ENCODE peak calls at places on chromosomes 3 and 15, in nine cellular contexts. One of them, this sample, is unnamed.

GRCh38 chr15:98043160-98044059 is 82.9 kb downstream of the ARRDC4 start:
- DNase-seq in body of pancreas: peak; percentile 16
- DNase-seq in CD4-positive, alpha-beta T cell: no peak
- DNase-seq in uterus: no peak
- DNase-seq in ovary: no peak
- DNase-seq in neural progenitor cell: no peak
- DNase-seq in ascending aorta: no peak
- DNase-seq in endothelial cell of umbilical vein: no peak
- DNase-seq in heart left ventricle: no peak
- DNase-seq in this sample: peak; percentile 43

GRCh38 chr15:77609558-77609957 is 23.2 kb downstream of the LINGO1 start:
- DNase-seq in endothelial cell of umbilical vein: no peak
- DNase-seq in ascending aorta: no peak
- DNase-seq in heart left ventricle: no peak
- DNase-seq in CD4-positive, alpha-beta T cell: no peak
- DNase-seq in neural progenitor cell: no peak
- DNase-seq in body of pancreas: no peak
- DNase-seq in uterus: no peak
- DNase-seq in ovary: no peak
- DNase-seq in this sample: no peak

GRCh38 chr3:188362405-188362831 is 208.5 kb downstream of the LPP start:
- DNase-seq in heart left ventricle: no peak
- DNase-seq in endothelial cell of umbilical vein: peak; percentile 84
- DNase-seq in CD4-positive, alpha-beta T cell: no peak
- DNase-seq in neural progenitor cell: no peak
- DNase-seq in uterus: peak; percentile 39
- DNase-seq in ovary: no peak
- DNase-seq in ascending aorta: no peak
- DNase-seq in body of pancreas: peak; percentile 28
- DNase-seq in this sample: no peak

GRCh38 chr3:139358857-139359562 is 15.2 kb downstream of the MRPS22 start:
- DNase-seq in body of pancreas: no peak
- DNase-seq in heart left ventricle: no peak
- DNase-seq in endothelial cell of umbilical vein: no peak
- DNase-seq in uterus: no peak
- DNase-seq in CD4-positive, alpha-beta T cell: no peak
- DNase-seq in ascending aorta: no peak
- DNase-seq in ovary: no peak
- DNase-seq in neural progenitor cell: peak; percentile 78
- DNase-seq in this sample: no peak

GRCh38 chr3:146682176-146682575 is 77.0 kb upstream of the PLSCR5 start:
- DNase-seq in uterus: no peak
- DNase-seq in heart left ventricle: no peak
- DNase-seq in endothelial cell of umbilical vein: no peak
- DNase-seq in ascending aorta: no peak
- DNase-seq in neural progenitor cell: no peak
- DNase-seq in ovary: no peak
- DNase-seq in CD4-positive, alpha-beta T cell: no peak
- DNase-seq in body of pancreas: no peak
- DNase-seq in this sample: no peak

GRCh38 chr3:161913786-161914389 is 417.3 kb downstream of the OTOL1 start:
- DNase-seq in heart left ventricle: no peak
- DNase-seq in ascending aorta: no peak
- DNase-seq in neural progenitor cell: no peak
- DNase-seq in CD4-positive, alpha-beta T cell: no peak
- DNase-seq in ovary: no peak
- DNase-seq in endothelial cell of umbilical vein: no peak
- DNase-seq in body of pancreas: no peak
- DNase-seq in uterus: no peak
- DNase-seq in this sample: no peak

GRCh38 chr3:72487078-72487765 is 361.0 kb downstream of the SHQ1 start:
- DNase-seq in neural progenitor cell: no peak
- DNase-seq in ovary: peak; percentile 20
- DNase-seq in CD4-positive, alpha-beta T cell: no peak
- DNase-seq in endothelial cell of umbilical vein: peak; percentile 45
- DNase-seq in ascending aorta: peak; percentile 33
- DNase-seq in uterus: peak; percentile 57
- DNase-seq in body of pancreas: peak; percentile 64
- DNase-seq in heart left ventricle: peak; percentile 48
- DNase-seq in this sample: no peak

GRCh38 chr3:102673271-102674115 is 238.7 kb downstream of the ZPLD1 start:
- DNase-seq in body of pancreas: peak; percentile 68
- DNase-seq in neural progenitor cell: peak; percentile 85
- DNase-seq in uterus: peak; percentile 18
- DNase-seq in heart left ventricle: peak; percentile 51
- DNase-seq in ovary: peak; percentile 65
- DNase-seq in endothelial cell of umbilical vein: peak; percentile 53
- DNase-seq in CD4-positive, alpha-beta T cell: peak; percentile 40
- DNase-seq in ascending aorta: no peak
- DNase-seq in this sample: peak; percentile 71

GRCh38 chr15:74664028-74664616 is 31.7 kb downstream of the EDC3 start:
- DNase-seq in uterus: peak; percentile 33
- DNase-seq in heart left ventricle: peak; percentile 56
- DNase-seq in body of pancreas: peak; percentile 69
- DNase-seq in endothelial cell of umbilical vein: peak; percentile 88
- DNase-seq in ascending aorta: no peak
- DNase-seq in neural progenitor cell: no peak
- DNase-seq in CD4-positive, alpha-beta T cell: no peak
- DNase-seq in ovary: no peak
- DNase-seq in this sample: no peak

GRCh38 chr3:156781310-156782230 is 44.6 kb upstream of the LEKR1 start:
- DNase-seq in neural progenitor cell: no peak
- DNase-seq in endothelial cell of umbilical vein: peak; percentile 52
- DNase-seq in ascending aorta: no peak
- DNase-seq in uterus: no peak
- DNase-seq in body of pancreas: no peak
- DNase-seq in ovary: no peak
- DNase-seq in heart left ventricle: no peak
- DNase-seq in CD4-positive, alpha-beta T cell: no peak
- DNase-seq in this sample: no peak

GRCh38 chr15:66707310-66708160 is 5.5 kb downstream of the SMAD6 start:
- DNase-seq in uterus: peak; percentile 61
- DNase-seq in ovary: peak; percentile 57
- DNase-seq in ascending aorta: no peak
- DNase-seq in neural progenitor cell: peak; percentile 88
- DNase-seq in CD4-positive, alpha-beta T cell: no peak
- DNase-seq in endothelial cell of umbilical vein: peak; percentile 54
- DNase-seq in heart left ventricle: peak; percentile 53
- DNase-seq in body of pancreas: peak; percentile 63
- DNase-seq in this sample: no peak

GRCh38 chr3:71128951-71129350 is 454.6 kb downstream of the FOXP1 start:
- DNase-seq in CD4-positive, alpha-beta T cell: no peak
- DNase-seq in ascending aorta: no peak
- DNase-seq in body of pancreas: no peak
- DNase-seq in neural progenitor cell: no peak
- DNase-seq in uterus: no peak
- DNase-seq in ovary: no peak
- DNase-seq in heart left ventricle: no peak
- DNase-seq in endothelial cell of umbilical vein: peak; percentile 89
- DNase-seq in this sample: no peak

GRCh38 chr15:60530168-60530567 is 51.2 kb upstream of the ICE2 start:
- DNase-seq in ascending aorta: no peak
- DNase-seq in CD4-positive, alpha-beta T cell: no peak
- DNase-seq in neural progenitor cell: no peak
- DNase-seq in body of pancreas: no peak
- DNase-seq in ovary: no peak
- DNase-seq in uterus: no peak
- DNase-seq in endothelial cell of umbilical vein: no peak
- DNase-seq in heart left ventricle: no peak
- DNase-seq in this sample: no peak

GRCh38 chr15:71761649-71762048 is 48.7 kb upstream of the NR2E3 start:
- DNase-seq in neural progenitor cell: no peak
- DNase-seq in ovary: no peak
- DNase-seq in body of pancreas: no peak
- DNase-seq in CD4-positive, alpha-beta T cell: no peak
- DNase-seq in heart left ventricle: peak; percentile 79
- DNase-seq in endothelial cell of umbilical vein: peak; percentile 84
- DNase-seq in uterus: no peak
- DNase-seq in ascending aorta: no peak
- DNase-seq in this sample: no peak

GRCh38 chr3:98807011-98807410 is 43.9 kb downstream of the ST3GAL6 start:
- DNase-seq in ascending aorta: no peak
- DNase-seq in ovary: no peak
- DNase-seq in heart left ventricle: no peak
- DNase-seq in uterus: no peak
- DNase-seq in CD4-positive, alpha-beta T cell: no peak
- DNase-seq in endothelial cell of umbilical vein: no peak
- DNase-seq in body of pancreas: no peak
- DNase-seq in neural progenitor cell: no peak
- DNase-seq in this sample: no peak

GRCh38 chr3:98808071-98808470 is 44.9 kb downstream of the ST3GAL6 start:
- DNase-seq in body of pancreas: no peak
- DNase-seq in ovary: no peak
- DNase-seq in heart left ventricle: no peak
- DNase-seq in uterus: no peak
- DNase-seq in CD4-positive, alpha-beta T cell: no peak
- DNase-seq in ascending aorta: no peak
- DNase-seq in neural progenitor cell: no peak
- DNase-seq in endothelial cell of umbilical vein: no peak
- DNase-seq in this sample: no peak

GRCh38 chr3:98807565-98807964 is 44.4 kb downstream of the ST3GAL6 start:
- DNase-seq in body of pancreas: no peak
- DNase-seq in endothelial cell of umbilical vein: no peak
- DNase-seq in uterus: no peak
- DNase-seq in ovary: no peak
- DNase-seq in neural progenitor cell: no peak
- DNase-seq in ascending aorta: no peak
- DNase-seq in heart left ventricle: no peak
- DNase-seq in CD4-positive, alpha-beta T cell: no peak
- DNase-seq in this sample: no peak

GRCh38 chr3:98806583-98806982 is 43.4 kb downstream of the ST3GAL6 start:
- DNase-seq in uterus: no peak
- DNase-seq in endothelial cell of umbilical vein: no peak
- DNase-seq in ascending aorta: no peak
- DNase-seq in body of pancreas: no peak
- DNase-seq in neural progenitor cell: no peak
- DNase-seq in CD4-positive, alpha-beta T cell: no peak
- DNase-seq in ovary: no peak
- DNase-seq in heart left ventricle: no peak
- DNase-seq in this sample: no peak

GRCh38 chr3:98805571-98805970 is 42.4 kb downstream of the ST3GAL6 start:
- DNase-seq in CD4-positive, alpha-beta T cell: no peak
- DNase-seq in body of pancreas: no peak
- DNase-seq in ovary: no peak
- DNase-seq in ascending aorta: no peak
- DNase-seq in uterus: no peak
- DNase-seq in heart left ventricle: no peak
- DNase-seq in neural progenitor cell: no peak
- DNase-seq in endothelial cell of umbilical vein: no peak
- DNase-seq in this sample: no peak
- TF ChIP-seq CTCF in CD4-positive, alpha-beta T cell: no peak
- TF ChIP-seq CTCF in body of pancreas: no peak
- TF ChIP-seq CTCF in ovary: no peak
- TF ChIP-seq CTCF in ascending aorta: no peak
- TF ChIP-seq CTCF in uterus: no peak
- TF ChIP-seq CTCF in heart left ventricle: no peak
- TF ChIP-seq CTCF in neural progenitor cell: no peak
- TF ChIP-seq CTCF in endothelial cell of umbilical vein: no peak
- TF ChIP-seq CTCF in this sample: no peak

GRCh38 chr15:82570721-82571519 is 30.7 kb upstream of the RPS17 start:
- DNase-seq in neural progenitor cell: peak; percentile 31
- DNase-seq in heart left ventricle: no peak
- DNase-seq in ascending aorta: no peak
- DNase-seq in endothelial cell of umbilical vein: no peak
- DNase-seq in uterus: peak; percentile 17
- DNase-seq in CD4-positive, alpha-beta T cell: no peak
- DNase-seq in ovary: no peak
- DNase-seq in body of pancreas: no peak
- DNase-seq in this sample: no peak
- H3K27ac ChIP-seq in neural progenitor cell: no peak overlapping the region
- H3K27ac ChIP-seq in heart left ventricle: peak overlapping the region; percentile 65
- H3K27ac ChIP-seq in ascending aorta: no peak overlapping the region
- H3K27ac ChIP-seq in endothelial cell of umbilical vein: no peak overlapping the region
- H3K27ac ChIP-seq in uterus: peak overlapping the region; percentile 72
- H3K27ac ChIP-seq in CD4-positive, alpha-beta T cell: no peak overlapping the region
- H3K27ac ChIP-seq in ovary: peak overlapping the region; percentile 69
- H3K27ac ChIP-seq in body of pancreas: no peak overlapping the region
- H3K27ac ChIP-seq in this sample: peak overlapping the region; percentile 89

DNA sequence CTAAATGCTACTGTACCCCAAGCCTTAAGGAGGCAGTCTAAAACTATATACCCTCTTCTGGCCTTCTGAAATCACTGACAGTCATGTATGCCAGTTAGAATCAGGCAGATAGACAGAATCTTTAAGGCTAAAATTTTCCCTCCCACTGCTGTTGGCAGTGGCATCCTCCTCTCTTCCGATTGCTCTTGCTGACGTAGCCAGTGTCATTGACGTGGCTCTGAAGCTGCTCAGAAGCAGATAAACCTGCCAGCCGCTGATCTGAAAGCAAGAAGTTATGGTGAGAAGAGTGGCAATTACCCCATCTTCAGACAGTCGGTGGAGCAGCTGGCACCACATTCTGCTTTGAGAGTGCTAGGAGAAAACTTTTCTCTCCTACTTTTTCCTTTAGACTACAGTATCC is 3.3 kb downstream of the RYR3 start:
- DNase-seq in body of pancreas: no peak
- DNase-seq in uterus: no peak
- DNase-seq in endothelial cell of umbilical vein: no peak
- DNase-seq in CD4-positive, alpha-beta T cell: no peak
- DNase-seq in heart left ventricle: no peak
- DNase-seq in neural progenitor cell: no peak
- DNase-seq in ovary: no peak
- DNase-seq in ascending aorta: no peak
- DNase-seq in this sample: no peak
- TF ChIP-seq CTCF in body of pancreas: no peak
- TF ChIP-seq CTCF in uterus: no peak
- TF ChIP-seq CTCF in endothelial cell of umbilical vein: no peak
- TF ChIP-seq CTCF in CD4-positive, alpha-beta T cell: no peak
- TF ChIP-seq CTCF in heart left ventricle: no peak
- TF ChIP-seq CTCF in neural progenitor cell: no peak
- TF ChIP-seq CTCF in ovary: no peak
- TF ChIP-seq CTCF in ascending aorta: no peak
- TF ChIP-seq CTCF in this sample: no peak

DNA sequence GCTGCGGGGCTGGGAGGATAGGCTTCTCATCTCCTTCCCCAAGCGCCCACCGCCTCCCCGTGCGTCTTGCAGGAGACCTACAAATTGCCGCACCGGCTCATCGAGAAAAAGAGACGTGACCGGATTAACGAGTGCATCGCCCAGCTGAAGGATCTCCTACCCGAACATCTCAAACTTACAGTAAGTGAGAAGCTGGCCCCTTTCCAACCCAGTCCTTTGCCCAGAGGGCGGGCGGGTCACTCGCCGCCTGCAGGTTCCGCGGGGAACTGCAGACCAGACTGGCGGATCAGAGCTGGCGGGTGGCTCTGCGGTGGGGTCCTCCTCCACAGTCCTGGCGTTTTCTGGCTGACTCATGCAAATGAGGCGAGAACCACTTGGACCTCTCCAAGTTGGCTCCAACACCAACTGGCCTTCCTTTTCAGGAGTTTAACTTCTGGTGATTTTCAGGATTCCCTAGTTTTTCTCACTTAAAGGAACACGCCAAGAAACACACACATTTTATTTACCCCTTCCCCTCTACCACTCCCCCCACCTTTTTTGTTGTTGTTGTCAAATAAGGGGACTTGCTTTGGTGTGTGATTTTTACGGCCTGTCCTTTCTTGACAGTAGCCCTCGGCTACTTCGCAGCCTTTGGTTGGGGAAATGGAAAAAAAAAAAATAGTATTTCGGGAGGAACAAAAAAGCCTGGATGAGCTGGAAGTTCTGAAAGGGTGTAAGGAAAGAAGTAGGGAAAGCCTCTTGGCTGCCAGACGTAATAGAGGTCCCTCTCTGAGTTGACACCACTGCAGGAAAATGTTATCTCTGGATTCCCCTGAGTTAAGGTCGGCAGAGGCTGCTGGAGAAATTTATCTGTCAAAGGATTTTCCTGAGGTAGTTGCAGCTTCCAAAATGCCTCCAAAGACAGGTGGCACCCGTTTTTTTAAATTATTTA is 1.3 kb downstream of the BHLHE40 start:
- DNase-seq in ascending aorta: peak; percentile 75
- DNase-seq in heart left ventricle: peak; percentile 94
- DNase-seq in body of pancreas: peak; percentile 96
- DNase-seq in endothelial cell of umbilical vein: peak; percentile 93
- DNase-seq in ovary: peak; percentile 93
- DNase-seq in neural progenitor cell: peak; percentile 75
- DNase-seq in CD4-positive, alpha-beta T cell: peak; percentile 82
- DNase-seq in uterus: peak; percentile 94
- DNase-seq in this sample: peak; percentile 73
- H3K27ac ChIP-seq in ascending aorta: peak overlapping the region; percentile 99
- H3K27ac ChIP-seq in heart left ventricle: peak overlapping the region; percentile 99
- H3K27ac ChIP-seq in body of pancreas: peak overlapping the region; percentile 99
- H3K27ac ChIP-seq in endothelial cell of umbilical vein: peak overlapping the region; percentile 80
- H3K27ac ChIP-seq in ovary: peak overlapping the region; percentile 98
- H3K27ac ChIP-seq in neural progenitor cell: no peak overlapping the region
- H3K27ac ChIP-seq in CD4-positive, alpha-beta T cell: peak overlapping the region; percentile 69
- H3K27ac ChIP-seq in uterus: peak overlapping the region; percentile 99
- H3K27ac ChIP-seq in this sample: peak overlapping the region; percentile 99